ENCODE peak calls at places on chromosomes 7 and 10, in seven cellular contexts. I is iris pigment epithelial cell; Z is NT2/D1; N is stimulated activated CD8-positive, alpha-beta memory T cell treated with anti-CD3 and anti-CD28 coated beads, Interleukin-2, amount 100 ng/mL, for 48 hours; D is A172; Y is activated CD4-positive, alpha-beta memory T cell treated with anti-CD3 and anti-CD28 coated beads, Interleukin-2, amount 10 ng/mL, durations not matched to agents 7 days and 5 days; J is MM.1S. T is an unnamed sample.

GRCh38 chr10:112356686-112357085 is 17.2 kb upstream of the ACSL5 start:
- DNase-seq in J (no peak), N (no peak), D (no peak), Y (no peak), I (no peak), Z (no peak), T (no peak)

GRCh38 chr7:27423290-27423689 is 180.7 kb downstream of the EVX1 start:
- DNase-seq in Y (no peak), Z (no peak), J (no peak), N (no peak), I (peak), D (peak), T (peak)

GRCh38 chr10:86673827-86674581 is 5.7 kb downstream of the LDB3 start:
- DNase-seq in D (no peak), Z (no peak), I (no peak), N (no peak), J (no peak), Y (no peak), T (no peak)

GRCh38 chr7:76016191-76016947 is 22.0 kb upstream of the TMEM120A start:
- DNase-seq in Y (no peak), Z (no peak), N (no peak), I (peak), D (peak), J (no peak), T (no peak)

GRCh38 chr7:82343-83155 is 109.8 kb upstream of the FAM20C start:
- DNase-seq in D (no peak), Z (no peak), J (no peak), N (no peak), Y (no peak), I (no peak), T (peak)

GRCh38 chr10:28734940-28735759 is 57.8 kb downstream of the BAMBI start:
- DNase-seq in D (peak), Y (no peak), I (peak), Z (peak), N (no peak), J (no peak), T (no peak)

GRCh38 chr7:17741426-17741825 is 198.9 kb downstream of the SNX13 start:
- DNase-seq in Z (no peak), Y (no peak), J (no peak), I (no peak), D (no peak), N (no peak), T (no peak)

GRCh38 chr7:17832820-17833219 is 107.5 kb downstream of the SNX13 start:
- DNase-seq in J (no peak), Y (no peak), D (no peak), I (no peak), Z (no peak), N (no peak), T (no peak)

GRCh38 chr10:116263870-116264269 is 9.1 kb downstream of the GFRA1 start:
- DNase-seq in Z (no peak), I (peak), N (no peak), J (no peak), D (peak), Y (no peak), T (no peak)

GRCh38 chr7:77674878-77675277 is 21.4 kb upstream of the RSBN1L start:
- DNase-seq in Z (no peak), J (no peak), N (no peak), D (peak), I (peak), Y (no peak), T (peak)

GRCh38 chr7:129083525-129083924 is 28.6 kb upstream of the TNPO3 start:
- DNase-seq in N (no peak), Y (no peak), D (no peak), Z (no peak), J (no peak), I (peak), T (no peak)

GRCh38 chr7:45692031-45692430 is 117.9 kb downstream of the ADCY1 start:
- DNase-seq in I (no peak), Y (peak), J (no peak), N (no peak), D (no peak), Z (no peak), T (no peak)

GRCh38 chr10:93797825-93798224 is 40.1 kb downstream of the LGI1 start:
- DNase-seq in Y (no peak), N (no peak), D (no peak), Z (no peak), J (no peak), I (no peak), T (no peak)

GRCh38 chr7:134744569-134744968 is 34.9 kb upstream of the CALD1 start:
- DNase-seq in Y (no peak), D (no peak), N (no peak), Z (peak), I (no peak), J (no peak), T (no peak)

GRCh38 chr7:116528008-116528789 is 3.4 kb downstream of the CAV1 start:
- DNase-seq in I (peak), Z (no peak), J (peak), Y (no peak), D (peak), N (no peak), T (peak)

GRCh38 chr7:24143547-24143946 is 140.4 kb upstream of the NPY start:
- DNase-seq in I (peak), J (no peak), Y (no peak), Z (no peak), D (peak), N (no peak), T (no peak)

GRCh38 chr7:6637544-6638229 is 569 bp downstream of the ZNF316 start:
- DNase-seq in D (no peak), J (peak), Y (peak), N (peak), Z (no peak), I (peak), T (peak)

GRCh38 chr10:55203319-55203718 is 402.3 kb upstream of the PCDH15 start:
- DNase-seq in N (no peak), Z (no peak), J (peak), I (peak), D (peak), Y (no peak), T (no peak)

GRCh38 chr10:79316671-79317431 is 30.4 kb upstream of the PPIF start:
- DNase-seq in D (peak), Z (no peak), N (no peak), I (no peak), J (peak), Y (peak), T (no peak)

GRCh38 chr10:111890046-111890445 is 293.5 kb downstream of the GPAM start:
- DNase-seq in Y (no peak), D (no peak), Z (no peak), J (no peak), N (no peak), I (no peak), T (no peak)

GRCh38 chr10:44383749-44384600 is 922 bp downstream of the CXCL12 start:
- DNase-seq in N (no peak), Y (peak), J (no peak), I (peak), D (no peak), Z (no peak), T (peak)

GRCh38 chr10:129580010-129580409 is 113.0 kb downstream of the MGMT start:
- DNase-seq in Z (no peak), J (no peak), I (no peak), D (no peak), N (no peak), Y (no peak), T (no peak)

GRCh38 chr7:131843862-131844261 is 287.4 kb upstream of the PODXL start:
- DNase-seq in J (no peak), Z (no peak), Y (no peak), I (peak), N (no peak), D (peak), T (no peak)

GRCh38 chr10:100728928-100729876 is 16.2 kb upstream of the PAX2 start:
- DNase-seq in Z (no peak), D (peak), I (peak), Y (peak), N (no peak), J (no peak), T (peak)

GRCh38 chr10:63700209-63700934 is 179.2 kb downstream of the REEP3 start:
- DNase-seq in N (no peak), I (peak), D (peak), Y (no peak), Z (no peak), J (no peak), T (peak)

GRCh38 chr7:4833691-4834600 is 27.9 kb downstream of the PAPOLB start:
- DNase-seq in D (no peak), Z (no peak), J (no peak), I (no peak), N (no peak), Y (no peak), T (no peak)

GRCh38 chr10:70728328-70728727 is 56.0 kb downstream of the ADAMTS14 start:
- DNase-seq in D (no peak), Z (no peak), Y (no peak), N (no peak), I (no peak), J (no peak), T (no peak)

GRCh38 chr7:151013728-151014497 is 10.4 kb downstream of the ATG9B start:
- DNase-seq in I (peak), N (peak), J (peak), D (no peak), Z (no peak), Y (peak), T (peak)

GRCh38 chr10:60456053-60456452 is 66.4 kb upstream of the ANK3 start:
- DNase-seq in J (no peak), N (no peak), I (no peak), D (no peak), Z (no peak), Y (no peak), T (no peak)

GRCh38 chr7:1864126-1864940 is 194.3 kb downstream of the ELFN1 start:
- DNase-seq in J (no peak), Y (no peak), I (no peak), N (no peak), D (no peak), Z (peak), T (no peak)

GRCh38 chr10:133515471-133515870 is 11.7 kb upstream of the CYP2E1 start:
- DNase-seq in Z (no peak), Y (no peak), I (no peak), J (no peak), N (no peak), D (no peak), T (no peak)

GRCh38 chr7:2863461-2864066 is 19.5 kb upstream of the GNA12 start:
- DNase-seq in I (peak), N (peak), D (peak), Y (peak), Z (no peak), J (peak), T (peak)

GRCh38 chr7:81007053-81007452 is 88.2 kb upstream of the SEMA3C start:
- DNase-seq in N (no peak), Z (no peak), D (no peak), J (no peak), I (peak), Y (no peak), T (no peak)

GRCh38 chr7:32163911-32164310 is 93.7 kb upstream of the PDE1C start:
- DNase-seq in I (peak), Z (no peak), N (no peak), Y (no peak), D (no peak), J (no peak), T (no peak)

GRCh38 chr7:13903997-13904396 is 85.5 kb downstream of the ETV1 start:
- DNase-seq in Y (no peak), J (no peak), N (no peak), Z (no peak), I (peak), D (no peak), T (no peak)

GRCh38 chr7:131249003-131249402 is 78.7 kb upstream of the MKLN1 start:
- DNase-seq in D (peak), N (no peak), J (no peak), Z (no peak), Y (no peak), I (peak), T (peak)

GRCh38 chr7:51162724-51163329 is 153.8 kb downstream of the COBL start:
- DNase-seq in N (peak), D (peak), Y (peak), J (peak), Z (peak), I (peak), T (peak)

GRCh38 chr7:37362802-37363201 is 85.9 kb downstream of the ELMO1 start:
- DNase-seq in Z (no peak), Y (no peak), N (no peak), I (no peak), J (no peak), D (no peak), T (no peak)

GRCh38 chr7:47681241-47681810 is 99.4 kb upstream of the TNS3 start:
- DNase-seq in N (no peak), Y (no peak), I (no peak), D (no peak), J (no peak), Z (no peak), T (no peak)

GRCh38 chr10:7107287-7107686 is 303.5 kb downstream of the SFMBT2 start:
- DNase-seq in D (no peak), Y (no peak), I (peak), N (no peak), Z (no peak), J (no peak), T (no peak)

T was measured in body of pancreas.